ENCODE peak calls at places on chromosomes 3 and 15, in six cellular contexts. S is right cardiac atrium, L is D341Med, I is NCI-H345, X is SW480, M is activated T-cell treated with anti-CD3 and anti-CD28 coated beads for 1 hour. B is an unnamed sample.

GRCh38 chr3:4865714-4866113 is 113.5 kb upstream of the BHLHE40 start:
- DNase-seq in S (no peak), L (no peak), I (peak), X (no peak), M (no peak), B (no peak)

GRCh38 chr3:185335799-185336198 is 27.1 kb upstream of the MAP3K13 start:
- DNase-seq in S (no peak), L (no peak), I (no peak), X (peak), M (no peak), B (no peak)

GRCh38 chr3:195558602-195559001 is 15.5 kb upstream of the PPP1R2 start:
- DNase-seq in S (no peak), L (peak), I (peak), X (peak), M (no peak), B (no peak)

GRCh38 chr15:90449206-90449735 is 61.2 kb downstream of the IQGAP1 start:
- DNase-seq in S (no peak), L (no peak), I (no peak), X (no peak), M (no peak), B (no peak)

GRCh38 chr15:44656913-44657312 is 6.5 kb downstream of the SPG11 start:
- DNase-seq in S (no peak), L (no peak), I (no peak), X (no peak), M (no peak), B (no peak)

GRCh38 chr15:51331141-51331540 is 7.3 kb downstream of the CYP19A1 start:
- DNase-seq in S (no peak), L (no peak), I (no peak), X (no peak), M (no peak), B (no peak)

GRCh38 chr3:12135029-12135634 is 23.6 kb downstream of the TIMP4 start:
- DNase-seq in S (peak), L (peak), I (no peak), X (peak), M (peak), B (peak)

GRCh38 chr3:133895208-133896001 is at the start of gene RAB6B:
- DNase-seq in S (peak), L (peak), I (peak), X (peak), M (no peak), B (peak)

GRCh38 chr3:13972679-13973379 is 93.0 kb upstream of the WNT7A start:
- DNase-seq in S (no peak), L (no peak), I (no peak), X (no peak), M (no peak), B (no peak)

GRCh38 chr3:132079150-132079549 is 44.3 kb upstream of the CPNE4 start:
- DNase-seq in S (no peak), L (no peak), I (no peak), X (no peak), M (no peak), B (no peak)

GRCh38 chr3:9014189-9014588 is 50.9 kb upstream of the RAD18 start:
- DNase-seq in S (no peak), L (no peak), I (no peak), X (no peak), M (no peak), B (no peak)

GRCh38 chr15:25087137-25087536 is 132.3 kb downstream of the SNRPN start:
- DNase-seq in S (no peak), L (no peak), I (no peak), X (no peak), M (no peak), B (no peak)

GRCh38 chr3:186746008-186746407 is 28.8 kb downstream of the KNG1 start:
- DNase-seq in S (peak), L (no peak), I (no peak), X (peak), M (no peak), B (peak)

GRCh38 chr3:30012941-30013543 is 593.4 kb upstream of the TGFBR2 start:
- DNase-seq in S (peak), L (peak), I (peak), X (peak), M (peak), B (peak)

GRCh38 chr3:48414376-48415250 is 15.3 kb downstream of the PLXNB1 start:
- DNase-seq in S (peak), L (no peak), I (no peak), X (no peak), M (no peak), B (peak)

GRCh38 chr3:172449468-172450149 is 1.4 kb upstream of the GHSR start:
- DNase-seq in S (peak), L (peak), I (no peak), X (no peak), M (no peak), B (no peak)